ENCODE peak calls at places on chromosomes 11 and 22, in six cellular contexts. C, W, M, U, A and S are unnamed samples.

GRCh38 chr11:83655996-83656395 is 369.8 kb upstream of the CCDC90B start:
- DNase-seq in C (no peak), W (no peak), M (no peak), U (no peak), A (no peak), S (no peak)

GRCh38 chr11:84800755-84801346 is 826.3 kb downstream of the DLG2 start:
- DNase-seq in W (no peak), C (peak), M (peak), A (no peak), U (peak), S (peak)

GRCh38 chr11:128517457-128518230 is 69.7 kb downstream of the ETS1 start:
- DNase-seq in U (peak), A (no peak), C (no peak), W (no peak), M (peak), S (no peak)

GRCh38 chr11:2529636-2530035 is 84.8 kb downstream of the KCNQ1 start:
- DNase-seq in C (no peak), U (no peak), A (peak), W (no peak), M (no peak), S (no peak)

GRCh38 chr11:76523786-76524436 is 79.1 kb downstream of the EMSY start:
- DNase-seq in W (no peak), U (no peak), A (no peak), M (no peak), C (no peak), S (no peak)

GRCh38 chr11:59174664-59175033 is 2.7 kb downstream of the DTX4 start:
- DNase-seq in U (peak), W (peak), A (no peak), C (peak), M (peak), S (peak)

GRCh38 chr11:11072067-11072466 is 214.2 kb upstream of the ZBED5 start:
- DNase-seq in W (no peak), A (no peak), U (no peak), M (no peak), C (no peak), S (no peak)

GRCh38 chr11:65417702-65418430 is 4.7 kb upstream of the NEAT1 start:
- DNase-seq in U (no peak), A (peak), M (no peak), C (no peak), W (no peak), S (peak)

GRCh38 chr11:101127699-101128570 is 1.7 kb downstream of the PGR start:
- DNase-seq in U (no peak), C (no peak), M (no peak), A (peak), W (no peak), S (no peak)

GRCh38 chr22:22678970-22679369 is 34.6 kb downstream of the GGTLC2 start:
- DNase-seq in W (no peak), C (no peak), U (no peak), M (no peak), A (no peak), S (no peak)

GRCh38 chr11:61577383-61578118 is 3.3 kb downstream of the SYT7 start:
- DNase-seq in W (no peak), C (no peak), U (no peak), M (no peak), A (peak), S (no peak)

GRCh38 chr11:86577663-86578636 is 94.5 kb downstream of the ME3 start:
- DNase-seq in A (peak), C (no peak), M (peak), U (peak), W (no peak), S (peak)

GRCh38 chr11:47599821-47600377 is 5.7 kb upstream of the C1QTNF4 start:
- DNase-seq in M (no peak), W (no peak), C (no peak), U (no peak), A (no peak), S (no peak)

GRCh38 chr22:28116261-28116673 is 197.2 kb upstream of the PITPNB start:
- DNase-seq in U (peak), W (no peak), C (peak), M (peak), A (peak), S (peak)

GRCh38 chr22:43796567-43796966 is 15.5 kb downstream of the EFCAB6 start:
- DNase-seq in M (peak), W (peak), C (no peak), U (peak), A (no peak), S (peak)

GRCh38 chr11:70244698-70245097 is 25.8 kb upstream of the PPFIA1 start:
- DNase-seq in M (peak), U (peak), C (peak), A (no peak), W (no peak), S (peak)

GRCh38 chr22:17773606-17774205 is 563 bp downstream of the BID start:
- DNase-seq in C (peak), M (peak), U (no peak), W (no peak), A (peak), S (peak)

GRCh38 chr11:121112498-121113455 is 11.7 kb downstream of the TECTA start:
- DNase-seq in C (peak), A (peak), U (peak), W (peak), M (peak), S (peak)

GRCh38 chr11:36095716-36096115 is 151.9 kb downstream of the LDLRAD3 start:
- DNase-seq in W (no peak), A (no peak), U (no peak), C (no peak), M (no peak), S (no peak)

GRCh38 chr22:23856721-23857605 is 712 bp upstream of the SLC2A11 start:
- DNase-seq in A (no peak), M (peak), W (no peak), U (peak), C (peak), S (peak)

GRCh38 chr11:43282607-43283440 is 29.0 kb upstream of the API5 start:
- DNase-seq in C (no peak), M (peak), U (peak), A (peak), W (peak), S (peak)